ENCODE peak calls at places on chromosomes 11 and 22, in seven cellular contexts. P, N, F, H, J, L and E are unnamed samples. For H3K36me3, the result is how much of the 10 kb centered on the place peaks cover.

GRCh38 chr22:49210606-49211005 is 617.1 kb downstream of the BRD1 start:
- DNase-seq in H (no peak), J (no peak), F (peak), L (no peak), N (no peak), P (no peak), E (no peak)

GRCh38 chr11:77747381-77747969 is 73.0 kb downstream of the RSF1 start:
- DNase-seq in N (no peak), J (no peak), P (no peak), F (no peak), H (no peak), L (no peak), E (no peak)

GRCh38 chr11:14380947-14381555 is 22.1 kb upstream of the RRAS2 start:
- DNase-seq in H (peak), F (peak), J (peak), P (peak), N (no peak), L (peak), E (peak)

GRCh38 chr11:1390603-1391164 is 950 bp downstream of the BRSK2 start:
- DNase-seq in P (no peak), J (peak), N (no peak), F (no peak), L (peak), H (peak), E (peak)

GRCh38 chr11:1117970-1118369 is 39.8 kb upstream of the MUC5AC start:
- DNase-seq in N (no peak), H (no peak), P (no peak), L (peak), F (peak), J (peak), E (peak)

GRCh38 chr11:67301951-67302516 is 1.3 kb upstream of the SSH3 start:
- DNase-seq in L (peak), J (no peak), N (no peak), F (peak), H (peak), P (peak), E (peak)

GRCh38 chr11:606245-606644 is 9.5 kb downstream of the IRF7 start:
- DNase-seq in P (peak), F (no peak), H (no peak), J (peak), N (peak), L (no peak), E (no peak)

GRCh38 chr11:5123802-5124521 is 14.2 kb downstream of the OR52A5 start:
- DNase-seq in L (peak), P (peak), N (no peak), H (peak), F (peak), J (peak), E (peak)

GRCh38 chr11:114375052-114375451 is 25.3 kb downstream of the C11orf71 start:
- DNase-seq in F (no peak), L (no peak), J (no peak), H (no peak), N (no peak), P (no peak), E (no peak)

GRCh38 chr11:65773784-65774411 is 6.9 kb downstream of the AP5B1 start:
- DNase-seq in H (no peak), N (no peak), P (no peak), F (no peak), L (no peak), J (no peak), E (peak)

GRCh38 chr11:112016088-112016764 is 9.0 kb upstream of the DLAT start:
- DNase-seq in F (no peak), N (no peak), H (no peak), J (no peak), P (no peak), L (no peak), E (no peak)

GRCh38 chr11:45079567-45079942 is 66.9 kb upstream of the PRDM11 start:
- DNase-seq in H (no peak), L (no peak), J (no peak), F (no peak), P (no peak), N (no peak), E (no peak)

GRCh38 chr11:61657566-61657965 is 22.6 kb upstream of the DAGLA start:
- DNase-seq in J (no peak), F (no peak), P (peak), H (no peak), L (no peak), N (no peak), E (no peak)

GRCh38 chr22:37552560-37553163 is 7.6 kb upstream of the CDC42EP1 start:
- DNase-seq in P (no peak), J (peak), L (peak), N (no peak), F (no peak), H (peak), E (peak)

GRCh38 chr22:47206819-47207218 is 444.4 kb downstream of the TBC1D22A start:
- DNase-seq in N (no peak), J (no peak), H (no peak), L (no peak), P (no peak), F (no peak), E (no peak)

GRCh38 chr11:12008790-12009616 is 577 bp upstream of the DKK3 start:
- DNase-seq in L (peak), F (peak), J (peak), P (no peak), H (peak), N (no peak), E (peak)

GRCh38 chr22:46381731-46382130 is 46.2 kb downstream of the TRMU start:
- DNase-seq in N (no peak), J (no peak), P (no peak), L (no peak), H (no peak), F (no peak), E (no peak)

GRCh38 chr11:87219266-87219665 is 181.5 kb downstream of the TMEM135 start:
- DNase-seq in F (no peak), H (no peak), N (no peak), J (no peak), P (no peak), L (no peak), E (peak)

GRCh38 chr11:13126430-13126829 is 117.3 kb downstream of the RASSF10 start:
- DNase-seq in P (peak), J (no peak), N (peak), F (no peak), H (no peak), L (no peak), E (no peak)

GRCh38 chr11:35148163-35148562 is 9.2 kb downstream of the CD44 start:
- DNase-seq in J (no peak), L (no peak), P (no peak), H (no peak), F (no peak), N (no peak), E (no peak)

DNA sequence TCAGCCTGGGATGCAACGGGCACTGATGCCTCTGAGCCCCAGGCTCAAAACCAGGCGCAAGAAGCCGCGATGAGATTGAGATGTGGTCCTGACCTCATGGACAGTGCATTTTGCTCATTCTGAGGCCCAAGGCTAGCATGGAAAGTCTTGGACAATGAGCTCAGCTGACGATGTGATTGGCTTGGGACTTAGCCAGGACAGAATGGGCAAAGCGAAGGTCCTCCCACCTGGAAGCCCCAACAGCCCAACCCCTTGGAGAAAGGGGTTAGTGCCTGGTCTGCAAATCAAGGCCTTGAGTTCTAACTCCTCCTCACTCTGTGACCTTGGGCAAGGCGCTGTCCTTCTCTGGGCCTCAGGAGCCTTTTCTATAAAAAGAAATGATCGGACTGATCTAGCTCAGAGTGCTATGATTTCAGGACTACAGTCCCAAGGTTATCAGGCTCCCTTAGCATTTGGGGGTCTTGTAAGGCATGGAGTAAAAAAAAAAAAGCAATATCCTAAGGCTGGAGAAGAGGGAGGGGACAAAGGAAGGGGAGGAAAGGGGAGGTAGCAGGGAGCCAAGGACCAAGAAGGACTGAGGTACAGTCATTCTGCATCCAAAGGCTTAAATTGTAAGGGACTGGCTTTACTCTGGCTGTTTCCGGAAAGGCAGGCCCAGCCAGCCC is 2.7 kb downstream of the SLC43A3 start:
- DNase-seq in H (no peak), L (no peak), N (no peak), P (no peak), F (no peak), J (no peak), E (no peak)
- H3K36me3 ChIP-seq in H (under half), L (under half), N (under half), P (under half), F (under half), J (under half), E (under half)

DNA sequence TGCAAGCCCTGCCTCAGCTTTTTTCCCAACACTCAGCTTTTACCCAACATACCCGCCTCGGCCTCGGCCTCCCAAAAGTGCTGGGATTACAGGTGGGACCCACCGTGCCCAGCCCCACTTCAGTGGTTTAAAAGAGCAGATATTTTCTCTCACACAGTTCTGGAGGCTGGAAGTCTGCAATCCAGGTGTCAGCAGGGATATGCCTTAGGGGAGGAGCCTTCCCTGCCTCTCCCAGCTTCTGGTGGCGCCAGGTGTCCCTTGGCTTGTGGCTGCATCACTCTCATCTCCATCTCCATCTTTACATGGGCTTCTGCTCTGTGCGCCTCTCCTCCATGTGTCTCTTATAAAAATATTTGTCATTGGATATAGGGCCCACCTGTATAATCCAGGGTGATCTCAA is 50.0 kb downstream of the MCHR1 start:
- DNase-seq in F (no peak), L (no peak), N (no peak), J (no peak), H (no peak), P (no peak), E (no peak)
- H3K4me3 ChIP-seq in F (no peak), L (no peak), N (no peak), J (no peak), H (no peak), P (no peak), E (no peak)

GRCh38 chr11:64649304-64649703 is 58.3 kb downstream of the SLC22A12 start:
- DNase-seq in F (no peak), P (peak), L (peak), J (peak), N (no peak), H (peak), E (peak)
- H3K36me3 ChIP-seq in F (under half), P (under half), L (under half), J (under half), N (under half), H (under half), E (under half)

GRCh38 chr11:120129570-120129969 is 8.3 kb downstream of the TRIM29 start:
- DNase-seq in N (no peak), H (no peak), P (no peak), F (peak), J (no peak), L (peak), E (no peak)

GRCh38 chr11:120130176-120130980 is 7.5 kb downstream of the TRIM29 start:
- DNase-seq in H (no peak), P (no peak), F (peak), J (no peak), N (no peak), L (peak), E (no peak)

GRCh38 chr11:120127236-120127635 is 10.7 kb downstream of the TRIM29 start:
- DNase-seq in L (no peak), F (peak), H (no peak), P (no peak), J (no peak), N (no peak), E (no peak)

GRCh38 chr11:120126543-120126942 is 11.4 kb downstream of the TRIM29 start:
- DNase-seq in N (no peak), H (no peak), P (no peak), J (no peak), L (no peak), F (no peak), E (no peak)

DNA sequence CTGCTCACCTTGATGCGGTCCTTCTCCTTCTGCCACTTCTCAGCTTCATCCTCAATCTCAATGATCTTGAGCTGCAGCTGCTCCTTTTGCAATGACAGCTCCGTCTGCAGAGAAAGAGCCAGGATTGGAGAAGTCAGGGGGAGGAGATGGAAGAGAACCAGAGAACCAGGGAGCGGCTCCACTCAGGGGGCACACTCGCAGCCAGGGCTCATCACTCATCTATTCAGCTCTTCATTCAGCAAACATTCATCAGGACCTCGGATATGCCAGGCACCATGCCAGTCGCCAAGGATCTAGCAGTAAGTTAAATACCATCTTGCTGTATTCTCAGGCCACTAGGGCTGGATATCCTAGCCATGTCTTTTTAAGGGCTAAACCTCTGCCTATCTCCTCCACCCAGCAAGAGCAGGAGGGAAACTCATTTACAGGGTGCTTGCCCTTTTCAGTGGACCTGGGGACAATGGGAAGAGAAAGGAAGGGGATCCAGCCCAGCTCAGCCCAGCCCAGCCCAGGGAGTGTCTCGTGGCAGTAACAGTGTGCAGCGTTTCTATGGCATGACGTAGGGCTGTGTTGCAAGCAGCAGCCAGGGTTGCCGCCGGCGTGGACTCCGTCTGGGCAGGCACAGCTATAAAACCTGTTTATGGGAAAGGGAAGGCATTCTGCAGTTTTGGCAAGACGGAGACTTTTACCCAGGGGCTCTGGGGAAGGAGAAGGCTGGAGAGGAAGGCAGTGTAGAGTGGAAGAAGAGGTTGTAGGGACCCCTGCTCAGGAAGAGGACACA is 9.3 kb downstream of the TRIM29 start:
- DNase-seq in N (no peak), F (peak), P (peak), L (peak), H (peak), J (no peak), E (no peak)
- H3K4me3 ChIP-seq in N (no peak), F (no peak), P (peak), L (no peak), H (no peak), J (no peak), E (no peak)

GRCh38 chr22:36289406-36289870 is 36.5 kb downstream of the APOL1 start:
- DNase-seq in P (no peak), L (no peak), F (no peak), H (no peak), N (no peak), J (no peak), E (peak)

GRCh38 chr22:36287881-36288515 is 35.1 kb downstream of the APOL1 start:
- DNase-seq in H (no peak), L (no peak), N (no peak), P (no peak), F (peak), J (no peak), E (peak)

GRCh38 chr22:36286096-36286957 is 33.4 kb downstream of the APOL1 start:
- DNase-seq in J (peak), F (peak), P (peak), N (no peak), L (peak), H (peak), E (peak)

GRCh38 chr22:36285545-36285944 is 32.6 kb downstream of the APOL1 start:
- DNase-seq in L (no peak), F (no peak), N (no peak), P (no peak), H (no peak), J (peak), E (peak)

DNA sequence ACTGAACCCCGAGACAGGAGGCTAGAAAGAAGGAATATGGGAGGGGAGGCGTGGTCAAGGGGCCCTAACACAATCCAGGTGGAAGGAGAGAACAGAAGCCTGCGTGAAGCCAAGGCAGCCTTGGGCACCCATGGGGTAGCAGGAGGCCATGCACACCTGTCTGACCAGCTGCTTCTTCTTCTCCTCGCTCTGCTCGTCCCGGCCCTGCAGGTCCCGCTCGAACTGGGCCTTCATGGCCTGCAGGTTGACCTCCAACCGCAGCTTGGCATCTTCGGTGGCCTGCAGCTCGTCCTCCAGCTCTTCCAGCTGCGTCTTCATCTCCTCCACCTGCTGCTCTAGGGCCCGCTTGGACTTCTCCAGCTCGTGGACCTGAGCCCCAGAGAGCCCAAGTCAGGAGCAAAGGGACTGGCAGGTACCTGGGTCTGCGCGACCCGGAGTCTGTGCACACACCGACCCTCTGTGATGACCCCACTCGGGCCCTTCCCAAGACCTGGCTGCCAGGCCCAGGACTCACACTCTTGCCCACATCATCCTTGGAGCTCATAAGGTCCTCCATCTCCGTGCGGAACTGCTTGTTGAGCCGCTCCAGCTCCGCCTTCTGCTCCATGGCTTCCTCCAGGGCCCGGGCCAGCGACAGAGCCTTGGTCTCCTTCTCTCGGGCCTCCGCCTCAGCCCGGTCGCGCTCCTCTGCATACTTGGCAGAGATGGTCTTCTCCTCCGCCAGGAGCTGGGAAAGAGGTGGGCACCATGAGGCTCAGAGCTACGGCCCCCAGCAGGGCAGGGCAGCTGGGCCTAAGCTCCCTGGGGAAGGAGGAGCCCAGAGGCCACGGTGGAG is 35.9 kb downstream of the APOL1 start:
- DNase-seq in L (no peak), H (no peak), J (no peak), F (peak), N (no peak), P (no peak), E (peak)
- H3K36me3 ChIP-seq in L (under half), H (under half), J (half or more), F (under half), N (under half), P (half or more), E (half or more)

GRCh38 chr11:28739489-28740280 is 631.5 kb downstream of the METTL15 start:
- DNase-seq in N (no peak), L (no peak), P (no peak), H (no peak), F (no peak), J (no peak), E (no peak)

GRCh38 chr11:28738549-28738948 is 630.4 kb downstream of the METTL15 start:
- DNase-seq in P (peak), L (no peak), H (no peak), F (no peak), N (no peak), J (no peak), E (no peak)

GRCh38 chr11:28735511-28735910 is 627.3 kb downstream of the METTL15 start:
- DNase-seq in J (no peak), L (no peak), F (no peak), N (no peak), P (no peak), H (no peak), E (no peak)

GRCh38 chr11:28730889-28731288 is 622.7 kb downstream of the METTL15 start:
- DNase-seq in H (no peak), L (no peak), J (no peak), F (no peak), P (no peak), N (no peak), E (no peak)

DNA sequence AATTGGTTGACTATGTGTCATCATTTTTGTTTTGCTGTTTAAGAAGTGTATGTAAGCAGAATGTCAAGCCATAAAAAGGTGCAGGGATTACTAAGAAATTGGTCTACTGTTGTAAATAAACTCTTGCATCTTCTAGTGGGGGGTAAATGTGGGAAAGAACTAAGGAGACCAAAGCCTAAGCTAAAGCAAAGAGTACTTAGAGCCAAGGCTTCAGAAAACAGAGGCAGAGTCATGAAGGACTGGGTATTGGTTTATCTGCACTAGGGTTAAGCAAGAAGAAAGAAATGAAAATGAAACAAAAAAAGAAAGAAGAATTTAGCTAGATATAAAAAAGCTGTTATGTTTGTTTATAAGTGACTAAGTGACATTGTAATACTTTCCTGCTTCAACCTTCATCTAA is 628.1 kb downstream of the METTL15 start:
- DNase-seq in N (no peak), L (no peak), F (no peak), H (no peak), P (peak), J (no peak), E (no peak)
- H3K4me3 ChIP-seq in N (no peak), L (no peak), F (no peak), H (no peak), P (no peak), J (no peak), E (no peak)

DNA sequence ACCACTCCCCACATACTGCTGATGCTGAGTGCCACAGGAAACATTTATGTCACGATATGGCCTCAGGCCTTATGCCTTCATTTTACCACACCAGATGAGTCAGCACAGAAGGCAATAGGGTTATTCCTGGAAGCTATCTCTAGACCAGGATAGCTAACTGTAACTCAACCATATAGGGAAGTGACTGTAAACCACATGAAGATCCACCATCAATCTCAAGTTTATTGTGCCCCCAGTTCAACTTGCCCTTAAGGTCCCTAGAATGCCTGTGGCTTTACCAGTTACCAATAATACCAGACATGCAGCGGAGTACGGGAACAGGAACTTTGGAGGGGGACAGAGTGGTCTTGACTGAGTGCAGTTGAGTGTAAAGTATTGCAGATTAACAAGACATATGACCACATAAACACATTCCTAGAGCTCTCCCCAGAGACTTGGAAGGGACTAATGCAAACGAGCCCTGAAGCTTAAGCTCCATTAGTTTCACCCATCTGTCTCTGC is 180.9 kb downstream of the KIF18A start:
- DNase-seq in F (no peak), L (no peak), H (no peak), N (peak), P (peak), J (no peak), E (no peak)
- H3K36me3 ChIP-seq in F (under half), L (under half), H (under half), N (under half), P (under half), J (under half), E (under half)